ENCODE peak calls at places on chromosomes 16 and 17, in seven cellular contexts. E, K, D, P, O, B and Q are unnamed samples.

GRCh38 chr17:38750312-38751121 is 2.0 kb upstream of the PSMB3 start:
- DNase-seq in P (no peak), O (no peak), K (no peak), E (no peak), B (no peak), D (no peak), Q (no peak)

GRCh38 chr17:18184143-18185007 is 747 bp downstream of the ALKBH5 start:
- DNase-seq in O (peak), D (peak), E (peak), P (peak), K (peak), B (no peak), Q (no peak)

GRCh38 chr16:46649571-46649970 is 28.4 kb upstream of the SHCBP1 start:
- DNase-seq in O (no peak), K (peak), D (peak), B (no peak), E (peak), P (no peak), Q (no peak)

GRCh38 chr16:15592324-15592723 is 50.6 kb downstream of the MARF1 start:
- DNase-seq in P (no peak), O (no peak), B (no peak), D (no peak), E (no peak), K (no peak), Q (no peak)

GRCh38 chr16:66569131-66569530 is 2.9 kb downstream of the CMTM1 start:
- DNase-seq in B (no peak), O (no peak), D (no peak), P (no peak), K (no peak), E (no peak), Q (no peak)

GRCh38 chr16:26158142-26158759 is 466.5 kb downstream of the HS3ST4 start:
- DNase-seq in E (no peak), P (no peak), O (no peak), K (no peak), D (no peak), B (no peak), Q (no peak)

GRCh38 chr16:23408242-23409201 is 44.5 kb downstream of the COG7 start:
- DNase-seq in P (no peak), K (no peak), D (no peak), B (no peak), E (peak), O (no peak), Q (no peak)

GRCh38 chr16:11759163-11759834 is 16.6 kb upstream of the TXNDC11 start:
- DNase-seq in E (no peak), O (peak), B (no peak), D (no peak), P (no peak), K (no peak), Q (no peak)

GRCh38 chr17:58741121-58741625 is 14.5 kb upstream of the PPM1E start:
- DNase-seq in B (no peak), K (no peak), P (no peak), E (no peak), D (no peak), O (no peak), Q (no peak)

GRCh38 chr16:29899516-29900101 is at the start of gene SEZ6L2:
- DNase-seq in P (peak), K (peak), D (no peak), O (peak), B (peak), E (peak), Q (no peak)

GRCh38 chr17:41367426-41368075 is 2.1 kb downstream of the KRT33B start:
- DNase-seq in O (no peak), P (no peak), K (no peak), E (no peak), B (peak), D (no peak), Q (no peak)

GRCh38 chr17:80219777-80220708 is at the start of the genes SGSH and SLC26A11:
- DNase-seq in D (peak), P (peak), E (peak), B (peak), K (peak), O (peak), Q (no peak)

GRCh38 chr17:81840826-81841778 is 6.3 kb upstream of the PPP1R27 start:
- DNase-seq in P (no peak), K (peak), E (no peak), O (peak), B (no peak), D (peak), Q (no peak)

GRCh38 chr16:14240216-14240843 is 169.2 kb downstream of the MRTFB start:
- DNase-seq in D (no peak), P (no peak), K (no peak), E (no peak), O (no peak), B (no peak), Q (no peak)

GRCh38 chr17:75848523-75849303 is 4.5 kb upstream of the UNC13D start:
- DNase-seq in D (peak), B (peak), E (peak), K (no peak), O (peak), P (peak), Q (no peak)

GRCh38 chr16:19375561-19376158 is 42.0 kb upstream of the TMC5 start:
- DNase-seq in O (peak), D (no peak), P (no peak), B (peak), K (no peak), E (peak), Q (no peak)

GRCh38 chr17:69967910-69968411 is 107.1 kb upstream of the KCNJ16 start:
- DNase-seq in P (no peak), E (no peak), D (no peak), O (no peak), B (no peak), K (no peak), Q (no peak)

GRCh38 chr16:85656351-85657266 is 32.1 kb downstream of the GINS2 start:
- DNase-seq in K (no peak), B (no peak), E (no peak), D (peak), O (no peak), P (no peak), Q (no peak)

GRCh38 chr16:75265911-75266701 is 14.7 kb upstream of the BCAR1 start:
- DNase-seq in K (peak), E (peak), D (peak), B (peak), O (peak), P (peak), Q (no peak)

GRCh38 chr16:75264531-75264998 is 13.1 kb upstream of the BCAR1 start:
- DNase-seq in K (no peak), O (no peak), E (no peak), P (peak), D (no peak), B (no peak), Q (no peak)

GRCh38 chr16:75266738-75267630 is 15.6 kb upstream of the BCAR1 start:
- DNase-seq in D (peak), K (no peak), P (peak), O (no peak), B (no peak), E (no peak), Q (no peak)

GRCh38 chr16:75263963-75264445 is 12.6 kb upstream of the BCAR1 start:
- DNase-seq in E (no peak), D (no peak), K (peak), P (peak), O (no peak), B (no peak), Q (no peak)

DNA sequence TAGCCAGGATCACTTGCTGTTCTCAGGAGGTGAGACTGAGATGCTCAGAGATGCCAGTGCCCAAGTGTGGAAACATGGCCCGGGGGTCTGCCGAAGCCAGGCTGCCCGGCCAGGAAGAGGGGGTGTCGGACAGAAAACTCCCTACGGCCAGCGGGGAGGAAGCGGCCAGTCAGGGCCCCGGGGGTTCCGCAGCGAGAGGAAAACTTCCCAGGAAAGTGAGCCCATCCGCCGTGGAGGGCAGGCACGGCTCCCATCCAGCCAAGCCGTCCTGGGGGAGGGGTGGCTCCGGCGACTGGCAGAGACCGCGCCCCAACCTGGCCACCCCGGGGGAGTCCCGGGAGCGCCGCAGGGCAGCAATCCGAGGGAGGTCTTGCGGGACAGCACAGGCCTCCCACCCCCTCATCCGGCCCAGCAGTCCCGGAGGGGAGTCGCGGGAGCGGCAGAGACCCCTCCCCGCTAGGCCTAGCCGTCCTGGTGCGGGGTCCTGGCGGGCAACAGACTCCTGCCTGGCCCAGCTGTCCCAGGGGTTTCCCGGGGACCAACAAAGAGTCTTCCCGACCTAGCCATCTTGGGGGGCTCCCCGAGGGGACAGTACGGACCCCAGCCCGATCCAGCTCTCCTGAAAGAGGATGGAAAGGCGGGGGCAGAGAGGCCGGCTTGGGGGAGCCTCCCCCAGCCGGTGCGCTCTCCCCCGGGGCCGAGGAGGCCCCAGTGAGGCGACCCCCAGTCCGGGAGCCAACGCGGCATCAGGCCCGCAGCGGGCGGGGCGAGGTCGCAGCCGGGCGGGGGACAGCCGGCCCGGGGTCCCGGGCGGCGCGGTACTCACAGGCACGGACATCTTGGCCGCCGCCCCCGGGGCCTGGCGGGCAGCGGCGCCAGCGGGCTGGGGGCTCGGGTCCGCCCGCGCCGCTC is 13.8 kb upstream of the BCAR1 start:
- DNase-seq in B (no peak), E (peak), P (peak), K (no peak), D (peak), O (peak), Q (no peak)
- TF ChIP-seq POLR2A in B (no peak), E (no peak), P (no peak), K (no peak), D (no peak), O (no peak), Q (no peak)

GRCh38 chr17:47802341-47803022 is 19.1 kb downstream of the OSBPL7 start:
- DNase-seq in E (no peak), D (no peak), B (peak), O (peak), K (no peak), P (peak), Q (no peak)
- H3K4me3 ChIP-seq in E (no peak), D (no peak), B (no peak), O (no peak), K (no peak), P (no peak), Q (no peak)

DNA sequence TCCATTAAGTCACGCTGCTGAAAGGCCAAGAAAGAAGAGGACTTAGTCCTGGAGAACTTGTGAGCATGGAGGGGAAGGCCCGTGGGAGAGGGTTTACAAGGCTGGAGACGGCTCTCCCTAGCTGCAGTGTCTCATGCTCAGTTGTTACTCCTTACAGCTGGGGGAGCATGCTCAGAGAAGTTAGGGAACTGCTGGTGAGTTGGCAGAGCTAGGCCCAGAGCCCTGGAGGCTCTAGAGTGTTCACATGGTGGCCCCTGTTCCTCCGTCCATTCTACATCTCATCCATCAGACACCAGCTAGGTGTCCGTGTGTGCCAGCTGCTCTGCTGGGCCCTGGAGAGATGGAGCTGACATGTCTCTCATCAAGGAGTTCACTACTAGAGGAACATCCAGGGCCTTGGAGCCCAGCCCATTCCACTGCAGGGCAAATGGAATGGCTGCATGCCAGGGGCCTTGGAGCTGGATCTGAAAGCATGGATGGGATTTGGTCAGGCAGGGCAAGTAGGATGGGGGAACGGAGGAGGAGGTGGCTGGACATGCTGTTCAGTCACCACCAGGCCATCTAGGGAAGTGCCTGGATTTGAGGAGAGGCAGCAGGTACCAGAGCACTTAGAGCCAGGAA is 6.3 kb downstream of the XYLT2 start:
- DNase-seq in O (peak), D (no peak), K (no peak), E (no peak), B (no peak), P (peak), Q (no peak)
- TF ChIP-seq POLR2A in O (no peak), D (no peak), K (no peak), E (no peak), B (no peak), P (no peak), Q (no peak)

GRCh38 chr16:3171855-3172593 is 16.0 kb upstream of the OR1F1 start:
- DNase-seq in K (no peak), D (no peak), B (peak), P (no peak), O (no peak), E (no peak), Q (no peak)

GRCh38 chr16:3173892-3174617 is 13.9 kb upstream of the OR1F1 start:
- DNase-seq in K (no peak), O (no peak), E (no peak), B (peak), D (no peak), P (no peak), Q (no peak)

GRCh38 chr16:3168706-3169105 is 19.3 kb upstream of the OR1F1 start:
- DNase-seq in E (no peak), O (no peak), P (no peak), B (no peak), D (no peak), K (no peak), Q (no peak)

GRCh38 chr16:3171181-3171854 is 16.7 kb upstream of the OR1F1 start:
- DNase-seq in B (no peak), E (no peak), K (no peak), O (no peak), D (peak), P (no peak), Q (no peak)

GRCh38 chr16:3170440-3171180 is 17.4 kb upstream of the OR1F1 start:
- DNase-seq in O (no peak), P (no peak), B (no peak), K (no peak), D (peak), E (no peak), Q (no peak)
- H3K4me3 ChIP-seq in O (peak), P (peak), B (no peak), K (peak), D (no peak), E (no peak), Q (peak)

GRCh38 chr16:53517851-53518250 is 14.8 kb upstream of the AKTIP start:
- DNase-seq in B (no peak), D (no peak), P (peak), E (no peak), O (no peak), K (no peak), Q (no peak)

GRCh38 chr16:53515259-53515658 is 12.2 kb upstream of the AKTIP start:
- DNase-seq in E (no peak), D (no peak), P (peak), B (no peak), K (no peak), O (no peak), Q (no peak)

GRCh38 chr16:53519417-53520091 is 16.5 kb upstream of the AKTIP start:
- DNase-seq in E (no peak), O (no peak), D (no peak), K (no peak), B (no peak), P (peak), Q (no peak)

GRCh38 chr16:53515811-53516210 is 12.8 kb upstream of the AKTIP start:
- DNase-seq in P (peak), K (no peak), D (no peak), B (no peak), O (no peak), E (no peak), Q (no peak)

GRCh38 chr16:53518550-53519416 is 15.8 kb upstream of the AKTIP start:
- DNase-seq in P (peak), B (no peak), K (peak), O (peak), E (peak), D (no peak), Q (peak)
- TF ChIP-seq POLR2A in P (no peak), B (no peak), K (peak), O (no peak), E (no peak), D (peak), Q (no peak)

DNA sequence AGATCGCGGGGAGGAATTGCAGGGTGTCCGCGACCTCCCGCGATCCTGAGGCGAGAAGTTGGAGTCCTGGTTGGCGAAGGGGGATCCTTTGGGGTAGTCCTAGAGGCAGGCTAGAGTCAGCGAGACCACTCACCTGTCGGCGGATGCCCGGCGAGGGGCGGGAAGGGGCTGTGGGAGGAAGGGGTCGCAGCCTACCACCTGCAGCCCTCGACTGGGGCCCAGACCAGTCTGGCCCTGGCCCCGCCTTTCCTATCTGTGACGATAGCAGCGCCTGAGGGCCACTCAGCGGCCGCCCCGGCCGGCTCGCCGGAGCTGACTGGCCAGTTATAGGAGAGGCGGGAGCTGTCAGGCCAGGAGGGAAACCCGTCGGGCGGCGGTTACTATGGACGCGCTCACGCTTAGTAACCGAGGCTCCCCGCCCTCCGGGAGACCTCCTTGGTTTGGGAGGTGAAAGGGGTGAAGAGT is at the start of gene TEKT3:
- DNase-seq in E (peak), P (peak), O (peak), D (peak), B (peak), K (peak), Q (no peak)
- H3K4me3 ChIP-seq in E (peak), P (peak), O (peak), D (peak), B (peak), K (peak), Q (peak)

GRCh38 chr17:79009397-79010303 is at the start of gene CANT1:
- DNase-seq in E (peak), B (peak), P (peak), D (peak), K (peak), O (peak), Q (no peak)
- TF ChIP-seq POLR2A in E (no peak), B (peak), P (peak), D (peak), K (peak), O (no peak), Q (peak)

DNA sequence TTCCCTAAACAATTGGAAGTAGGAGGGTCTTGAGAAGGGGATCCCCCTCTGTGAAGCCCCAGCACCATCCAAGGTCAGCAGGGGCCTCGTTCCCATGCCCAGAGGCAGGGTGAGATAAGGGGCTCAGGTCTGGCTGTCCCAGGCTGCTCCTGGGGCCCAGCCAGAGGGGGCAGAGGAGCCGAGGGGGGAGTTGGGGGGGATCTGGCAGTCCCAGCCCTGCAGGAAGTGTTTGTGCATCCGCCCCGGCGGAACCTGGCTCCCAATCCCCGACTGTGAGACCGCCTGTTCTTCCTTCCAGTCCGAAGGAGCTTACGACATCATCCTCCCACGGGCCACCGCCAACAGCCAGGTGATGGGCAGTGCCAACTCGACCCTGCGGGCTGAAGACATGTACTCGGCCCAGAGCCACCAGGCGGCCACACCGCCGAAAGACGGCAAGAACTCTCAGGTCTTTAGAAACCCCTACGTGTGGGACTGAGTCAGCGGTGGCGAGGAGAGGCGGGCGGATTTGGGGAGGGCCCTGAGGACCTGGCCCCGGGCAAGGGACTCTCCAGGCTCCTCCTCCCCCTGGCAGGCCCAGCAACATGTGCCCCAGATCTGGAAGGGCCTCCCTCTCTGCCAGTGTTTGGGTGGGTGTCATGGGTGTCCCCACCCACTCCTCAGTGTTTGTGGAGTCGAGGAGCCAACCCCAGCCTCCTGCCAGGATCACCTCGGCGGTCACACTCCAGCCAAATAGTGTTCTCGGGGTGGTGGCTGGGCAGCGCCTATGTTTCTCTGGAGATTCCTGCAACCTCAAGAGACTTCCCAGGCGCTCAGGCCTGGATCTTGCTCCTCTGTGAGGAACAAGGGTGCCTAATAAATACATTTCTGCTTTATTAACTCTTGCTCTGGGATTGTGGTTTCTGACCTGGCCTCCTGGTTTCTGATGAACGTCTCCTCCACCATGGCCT is 14.9 kb downstream of the GPRC5C start:
- DNase-seq in B (no peak), E (peak), D (peak), P (no peak), O (peak), K (peak), Q (no peak)
- H3K4me3 ChIP-seq in B (no peak), E (peak), D (no peak), P (no peak), O (no peak), K (peak), Q (no peak)